ENCODE peak calls at places on chromosomes 1 and 21, in seven cellular contexts. C is hepatic stellate cell; V is AG08396; H is GM23248; N is activated CD4-positive, CD25-positive, alpha-beta regulatory T cell treated with anti-CD3 and anti-CD28 coated beads, Interleukin-2, amount 50 U/mL, for 72 hours; F is gastrocnemius medialis; U is GM12892. T is an unnamed sample.

GRCh38 chr1:204684551-204685235 is 845 bp downstream of the LRRN2 start:
- DNase-seq in H (no peak), C (no peak), V (peak), F (no peak), U (peak), N (no peak), T (no peak)

GRCh38 chr1:53899206-53899628 is 5.2 kb downstream of the DIO1 start:
- DNase-seq in H (no peak), V (peak), U (no peak), F (no peak), N (no peak), C (no peak), T (no peak)

GRCh38 chr21:38702196-38702595 is 103.5 kb upstream of the ETS2 start:
- DNase-seq in N (no peak), U (no peak), C (no peak), F (no peak), V (no peak), H (no peak), T (no peak)

GRCh38 chr21:46055863-46056281 is 42.0 kb upstream of the COL6A2 start:
- DNase-seq in V (no peak), U (no peak), H (peak), F (no peak), N (no peak), C (no peak), T (no peak)

GRCh38 chr1:91894036-91894761 is 8.2 kb upstream of the TGFBR3 start:
- DNase-seq in U (no peak), H (peak), C (no peak), N (no peak), V (no peak), F (no peak), T (peak)

GRCh38 chr1:48676376-48676775 is 100.3 kb downstream of the BEND5 start:
- DNase-seq in C (no peak), U (no peak), F (no peak), V (no peak), H (no peak), N (no peak), T (peak)

GRCh38 chr1:78340006-78340405 is 150.8 kb upstream of the PTGFR start:
- DNase-seq in C (peak), N (no peak), F (no peak), H (peak), V (peak), U (no peak), T (peak)

GRCh38 chr1:225448146-225448805 is 20.4 kb upstream of the LBR start:
- DNase-seq in F (no peak), U (no peak), H (no peak), C (no peak), V (no peak), N (peak), T (no peak)

GRCh38 chr1:235470741-235471439 is 33.4 kb downstream of the B3GALNT2 start:
- DNase-seq in F (no peak), V (no peak), N (no peak), C (no peak), H (no peak), U (no peak), T (no peak)

GRCh38 chr1:225825606-225826005 is 15.7 kb downstream of the EPHX1 start:
- DNase-seq in N (no peak), V (no peak), U (no peak), F (peak), C (no peak), H (no peak), T (no peak)

GRCh38 chr1:228347181-228347580 is 59.5 kb downstream of the TRIM11 start:
- DNase-seq in N (no peak), C (no peak), V (no peak), H (no peak), F (peak), U (no peak), T (no peak)

GRCh38 chr1:58869638-58870297 is 85.9 kb upstream of the JUN start:
- DNase-seq in N (no peak), H (no peak), U (no peak), V (no peak), F (no peak), C (no peak), T (no peak)

GRCh38 chr1:176609556-176610408 is 146.8 kb downstream of the PAPPA2 start:
- DNase-seq in F (no peak), U (no peak), N (no peak), H (peak), V (no peak), C (no peak), T (peak)

GRCh38 chr1:28449904-28450303 is 55.9 kb upstream of the RCC1 start:
- DNase-seq in V (no peak), H (peak), N (no peak), C (no peak), U (peak), F (no peak), T (peak)

GRCh38 chr21:35578831-35579470 is 481.4 kb downstream of the SETD4 start:
- DNase-seq in C (no peak), U (no peak), V (no peak), H (peak), F (no peak), N (no peak), T (peak)

GRCh38 chr1:1597275-1597930 is 2.5 kb downstream of the FNDC10 start:
- DNase-seq in V (peak), F (no peak), C (no peak), U (peak), N (no peak), H (peak), T (peak)

GRCh38 chr1:32775640-32776337 is 41.4 kb downstream of the YARS1 start:
- DNase-seq in H (peak), V (no peak), C (no peak), N (no peak), U (no peak), F (no peak), T (no peak)

GRCh38 chr1:72186733-72187307 is 95.5 kb downstream of the NEGR1 start:
- DNase-seq in F (no peak), U (no peak), V (peak), H (peak), C (no peak), N (no peak), T (peak)

GRCh38 chr1:42950146-42950480 is 8.6 kb downstream of the SLC2A1 start:
- DNase-seq in N (no peak), U (no peak), C (peak), V (peak), H (peak), F (no peak), T (no peak)

GRCh38 chr1:86389315-86389714 is 6.8 kb downstream of the ODF2L start:
- DNase-seq in F (no peak), H (no peak), V (no peak), N (no peak), U (no peak), C (no peak), T (no peak)

GRCh38 chr1:31505884-31506497 is 70.3 kb upstream of the TINAGL1 start:
- DNase-seq in H (peak), N (no peak), C (peak), V (peak), F (no peak), U (no peak), T (peak)

GRCh38 chr1:167455786-167456446 is 62.4 kb downstream of the CD247 start:
- DNase-seq in C (peak), F (peak), V (peak), U (no peak), N (no peak), H (peak), T (no peak)

GRCh38 chr1:245663841-245664240 is 509.1 kb downstream of the KIF26B start:
- DNase-seq in V (no peak), F (no peak), C (no peak), H (no peak), N (no peak), U (no peak), T (no peak)

GRCh38 chr21:16913010-16913409 is 599.8 kb upstream of the CXADR start:
- DNase-seq in U (no peak), V (no peak), F (no peak), N (no peak), H (peak), C (no peak), T (peak)

GRCh38 chr1:215568287-215568692 is 1.2 kb downstream of the KCTD3 start:
- DNase-seq in C (peak), H (peak), F (no peak), V (peak), U (no peak), N (no peak), T (peak)

GRCh38 chr1:156282143-156282478 is 514 bp downstream of the SMG5 start:
- DNase-seq in H (no peak), C (no peak), N (no peak), V (no peak), U (no peak), F (no peak), T (peak)

GRCh38 chr1:1832151-1832550 is 53.9 kb upstream of the NADK start:
- DNase-seq in H (peak), F (no peak), V (no peak), N (no peak), C (no peak), U (no peak), T (no peak)

GRCh38 chr1:205357567-205357966 is 845 bp upstream of the KLHDC8A start:
- DNase-seq in U (no peak), N (no peak), F (no peak), H (no peak), C (no peak), V (no peak), T (no peak)

GRCh38 chr21:19123525-19123924 is 719.9 kb upstream of the TMPRSS15 start:
- DNase-seq in C (no peak), N (no peak), V (no peak), U (no peak), F (no peak), H (no peak), T (no peak)

GRCh38 chr21:38388219-38388618 is 110.1 kb downstream of the ERG start:
- DNase-seq in U (no peak), N (no peak), H (peak), C (no peak), F (no peak), V (no peak), T (no peak)

GRCh38 chr1:29047142-29047541 is 76.6 kb downstream of the TMEM200B start:
- DNase-seq in N (no peak), U (no peak), V (no peak), F (no peak), H (no peak), C (no peak), T (no peak)

T was measured in epithelial cell of esophagus.